ENCODE peak calls at places on chromosomes 11 and 22, in eight cellular contexts. I is coronary artery; M is hippocampal formation; A is activated effector memory CD4-positive, alpha-beta T cell treated with Interleukin-2 at 50 U/mL for 16 hours; J is H1; Q is ELF-1; S is AML-193; T is stimulated activated CD4-positive, alpha-beta T cell treated with anti-CD3 and anti-CD28 coated beads, TNF-alpha, amount 100 ng/mL, for 4 hours. D is an unnamed sample.

GRCh38 chr11:5154657-5155056 is at the start of gene OR52A1:
- DNase-seq in I (no peak), M (no peak), A (no peak), J (no peak), Q (no peak), S (no peak), T (no peak), D (no peak)

GRCh38 chr22:19853058-19853878 is 1.4 kb downstream of the GNB1L start:
- DNase-seq in I (no peak), M (no peak), A (no peak), J (no peak), Q (no peak), S (no peak), T (no peak), D (no peak)

GRCh38 chr11:100769165-100769564 is 82.1 kb downstream of the ARHGAP42 start:
- DNase-seq in I (no peak), M (no peak), A (no peak), J (no peak), Q (no peak), S (no peak), T (no peak), D (no peak)

GRCh38 chr11:46694607-46695006 is 5.8 kb downstream of the ARHGAP1 start:
- DNase-seq in I (no peak), M (no peak), A (no peak), J (no peak), Q (no peak), S (no peak), T (no peak), D (no peak)

GRCh38 chr11:62324738-62325556 is 12.3 kb upstream of the ASRGL1 start:
- DNase-seq in I (no peak), M (no peak), A (peak), J (peak), Q (peak), S (peak), T (no peak), D (no peak)

GRCh38 chr11:124920870-124921609 is 2.0 kb downstream of the HEPN1 start:
- DNase-seq in I (no peak), M (no peak), A (peak), J (no peak), Q (peak), S (no peak), T (peak), D (no peak)

GRCh38 chr11:27807594-27807993 is 107.3 kb upstream of the BDNF start:
- DNase-seq in I (no peak), M (no peak), A (no peak), J (no peak), Q (no peak), S (no peak), T (no peak), D (no peak)

GRCh38 chr22:43446881-43447280 is 35.1 kb downstream of the MPPED1 start:
- DNase-seq in I (no peak), M (no peak), A (no peak), J (no peak), Q (no peak), S (no peak), T (no peak), D (peak)

GRCh38 chr11:843818-844692 is 1.4 kb downstream of the TSPAN4 start:
- DNase-seq in I (peak), M (no peak), A (no peak), J (peak), Q (peak), S (peak), T (no peak), D (peak)

GRCh38 chr22:40257979-40258378 is 80.3 kb downstream of the TNRC6B start:
- DNase-seq in I (no peak), M (no peak), A (no peak), J (no peak), Q (no peak), S (no peak), T (no peak), D (no peak)

GRCh38 chr11:71991494-71991893 is 7.2 kb upstream of the IL18BP start:
- DNase-seq in I (no peak), M (peak), A (no peak), J (no peak), Q (no peak), S (peak), T (no peak), D (no peak)

GRCh38 chr11:87097582-87097981 is 59.8 kb downstream of the TMEM135 start:
- DNase-seq in I (no peak), M (no peak), A (peak), J (no peak), Q (peak), S (peak), T (no peak), D (no peak)

GRCh38 chr11:94895971-94896370 is 77.4 kb downstream of the CWC15 start:
- DNase-seq in I (no peak), M (no peak), A (no peak), J (no peak), Q (no peak), S (no peak), T (no peak), D (no peak)

GRCh38 chr11:33930317-33931021 is 38.6 kb upstream of the LMO2 start:
- DNase-seq in I (no peak), M (peak), A (no peak), J (no peak), Q (no peak), S (peak), T (no peak), D (no peak)

GRCh38 chr11:112715091-112715490 is 246.1 kb upstream of the NCAM1 start:
- DNase-seq in I (no peak), M (no peak), A (no peak), J (no peak), Q (no peak), S (no peak), T (no peak), D (no peak)

GRCh38 chr11:125290263-125290662 is 125.7 kb downstream of the PKNOX2 start:
- DNase-seq in I (no peak), M (no peak), A (no peak), J (no peak), Q (no peak), S (no peak), T (no peak), D (no peak)

GRCh38 chr22:25134028-25134427 is 65.6 kb upstream of the CRYBB3 start:
- DNase-seq in I (no peak), M (no peak), A (no peak), J (no peak), Q (no peak), S (no peak), T (no peak), D (no peak)

GRCh38 chr11:102171101-102171500 is 60.9 kb downstream of the YAP1 start:
- DNase-seq in I (no peak), M (no peak), A (no peak), J (no peak), Q (no peak), S (no peak), T (no peak), D (no peak)

D was measured in mesenteric fat pad.